ENCODE peak calls at places on chromosomes 16 and 17, in nine cellular contexts. One of them, this sample, is unnamed.

GRCh38 chr16:87153326-87153725 is 163.9 kb downstream of the C16orf95 start:
- DNase-seq in GM23338: no peak
- DNase-seq in SK-N-SH: no peak
- DNase-seq in stomach: no peak
- DNase-seq in GM12892: no peak
- DNase-seq in HCT116: no peak
- DNase-seq in HL-60: no peak
- DNase-seq in breast epithelium: no peak
- DNase-seq in sigmoid colon: peak
- DNase-seq in this sample: no peak

GRCh38 chr17:46977348-46977747 is 1.7 kb downstream of the RPRML start:
- DNase-seq in GM12892: no peak
- DNase-seq in SK-N-SH: peak
- DNase-seq in HL-60: no peak
- DNase-seq in sigmoid colon: no peak
- DNase-seq in breast epithelium: no peak
- DNase-seq in HCT116: no peak
- DNase-seq in GM23338: peak
- DNase-seq in stomach: peak
- DNase-seq in this sample: no peak

GRCh38 chr17:66995944-66996343 is 31.4 kb downstream of the CACNG4 start:
- DNase-seq in GM12892: no peak
- DNase-seq in SK-N-SH: no peak
- DNase-seq in sigmoid colon: no peak
- DNase-seq in stomach: no peak
- DNase-seq in GM23338: no peak
- DNase-seq in breast epithelium: no peak
- DNase-seq in HL-60: no peak
- DNase-seq in HCT116: no peak
- DNase-seq in this sample: no peak

GRCh38 chr17:82235056-82235774 is 6.4 kb downstream of the SLC16A3 start:
- DNase-seq in breast epithelium: no peak
- DNase-seq in SK-N-SH: no peak
- DNase-seq in stomach: no peak
- DNase-seq in HL-60: no peak
- DNase-seq in GM12892: no peak
- DNase-seq in GM23338: no peak
- DNase-seq in sigmoid colon: peak
- DNase-seq in HCT116: no peak
- DNase-seq in this sample: no peak

GRCh38 chr17:81460856-81461460 is 51.6 kb downstream of the ACTG1 start:
- DNase-seq in HCT116: no peak
- DNase-seq in breast epithelium: no peak
- DNase-seq in GM23338: no peak
- DNase-seq in stomach: peak
- DNase-seq in HL-60: peak
- DNase-seq in SK-N-SH: no peak
- DNase-seq in sigmoid colon: no peak
- DNase-seq in GM12892: no peak
- DNase-seq in this sample: no peak

GRCh38 chr17:499836-500543 is 147.4 kb upstream of the RPH3AL start:
- DNase-seq in HCT116: no peak
- DNase-seq in SK-N-SH: no peak
- DNase-seq in GM23338: peak
- DNase-seq in GM12892: no peak
- DNase-seq in stomach: peak
- DNase-seq in HL-60: no peak
- DNase-seq in sigmoid colon: no peak
- DNase-seq in breast epithelium: no peak
- DNase-seq in this sample: no peak

GRCh38 chr17:58318065-58318481 is 10.5 kb downstream of the TSPOAP1 start:
- DNase-seq in GM12892: peak
- DNase-seq in HCT116: no peak
- DNase-seq in stomach: no peak
- DNase-seq in SK-N-SH: no peak
- DNase-seq in sigmoid colon: peak
- DNase-seq in HL-60: no peak
- DNase-seq in GM23338: no peak
- DNase-seq in breast epithelium: peak
- DNase-seq in this sample: no peak

GRCh38 chr17:18960241-18960665 is 8.3 kb downstream of the SLC5A10 start:
- DNase-seq in sigmoid colon: no peak
- DNase-seq in breast epithelium: no peak
- DNase-seq in SK-N-SH: peak
- DNase-seq in HCT116: no peak
- DNase-seq in GM23338: no peak
- DNase-seq in stomach: no peak
- DNase-seq in HL-60: no peak
- DNase-seq in GM12892: peak
- DNase-seq in this sample: no peak

GRCh38 chr17:45387739-45388138 is 44.9 kb downstream of the ARHGAP27 start:
- DNase-seq in HL-60: no peak
- DNase-seq in HCT116: no peak
- DNase-seq in breast epithelium: no peak
- DNase-seq in stomach: no peak
- DNase-seq in sigmoid colon: no peak
- DNase-seq in GM23338: no peak
- DNase-seq in GM12892: no peak
- DNase-seq in SK-N-SH: no peak
- DNase-seq in this sample: no peak

GRCh38 chr16:85969159-85969558 is 70.2 kb downstream of the IRF8 start:
- DNase-seq in stomach: no peak
- DNase-seq in HL-60: no peak
- DNase-seq in SK-N-SH: no peak
- DNase-seq in GM23338: no peak
- DNase-seq in sigmoid colon: no peak
- DNase-seq in HCT116: no peak
- DNase-seq in GM12892: no peak
- DNase-seq in breast epithelium: no peak
- DNase-seq in this sample: no peak

GRCh38 chr16:84758627-84759026 is 58.8 kb downstream of the USP10 start:
- DNase-seq in breast epithelium: no peak
- DNase-seq in GM23338: no peak
- DNase-seq in sigmoid colon: peak
- DNase-seq in GM12892: no peak
- DNase-seq in HCT116: no peak
- DNase-seq in HL-60: no peak
- DNase-seq in stomach: no peak
- DNase-seq in SK-N-SH: no peak
- DNase-seq in this sample: no peak

GRCh38 chr17:61496174-61496956 is 44.1 kb downstream of the TBX4 start:
- DNase-seq in sigmoid colon: no peak
- DNase-seq in GM23338: no peak
- DNase-seq in GM12892: no peak
- DNase-seq in HCT116: no peak
- DNase-seq in breast epithelium: no peak
- DNase-seq in stomach: no peak
- DNase-seq in HL-60: no peak
- DNase-seq in SK-N-SH: no peak
- DNase-seq in this sample: no peak

GRCh38 chr17:42675984-42676423 is 790 bp downstream of the PLEKHH3 start:
- DNase-seq in GM12892: no peak
- DNase-seq in SK-N-SH: peak
- DNase-seq in stomach: peak
- DNase-seq in sigmoid colon: peak
- DNase-seq in HCT116: no peak
- DNase-seq in GM23338: peak
- DNase-seq in HL-60: no peak
- DNase-seq in breast epithelium: peak
- DNase-seq in this sample: peak

GRCh38 chr17:17313350-17313991 is 10.3 kb downstream of the NT5M start:
- DNase-seq in GM23338: peak
- DNase-seq in HL-60: no peak
- DNase-seq in SK-N-SH: peak
- DNase-seq in GM12892: peak
- DNase-seq in sigmoid colon: peak
- DNase-seq in breast epithelium: no peak
- DNase-seq in HCT116: peak
- DNase-seq in stomach: peak
- DNase-seq in this sample: peak

GRCh38 chr16:17657037-17657436 is 186.3 kb upstream of the XYLT1 start:
- DNase-seq in GM12892: no peak
- DNase-seq in HL-60: no peak
- DNase-seq in HCT116: no peak
- DNase-seq in stomach: no peak
- DNase-seq in sigmoid colon: no peak
- DNase-seq in GM23338: peak
- DNase-seq in SK-N-SH: no peak
- DNase-seq in breast epithelium: no peak
- DNase-seq in this sample: no peak

GRCh38 chr17:38667099-38667786 is 7.5 kb downstream of the EPOP start:
- DNase-seq in GM12892: peak
- DNase-seq in HCT116: peak
- DNase-seq in SK-N-SH: peak
- DNase-seq in sigmoid colon: peak
- DNase-seq in GM23338: peak
- DNase-seq in HL-60: no peak
- DNase-seq in stomach: peak
- DNase-seq in breast epithelium: no peak
- DNase-seq in this sample: peak

GRCh38 chr17:10262451-10262850 is 64.0 kb upstream of the GAS7 start:
- DNase-seq in SK-N-SH: no peak
- DNase-seq in sigmoid colon: no peak
- DNase-seq in HL-60: no peak
- DNase-seq in stomach: no peak
- DNase-seq in breast epithelium: no peak
- DNase-seq in GM12892: no peak
- DNase-seq in HCT116: no peak
- DNase-seq in GM23338: no peak
- DNase-seq in this sample: no peak
- TF ChIP-seq POLR2AphosphoS5 in SK-N-SH: no peak
- TF ChIP-seq POLR2AphosphoS5 in sigmoid colon: no peak
- TF ChIP-seq POLR2AphosphoS5 in HL-60: no peak
- TF ChIP-seq POLR2AphosphoS5 in stomach: no peak
- TF ChIP-seq POLR2AphosphoS5 in breast epithelium: no peak
- TF ChIP-seq POLR2AphosphoS5 in GM12892: no peak
- TF ChIP-seq POLR2AphosphoS5 in HCT116: no peak
- TF ChIP-seq POLR2AphosphoS5 in GM23338: no peak
- TF ChIP-seq POLR2AphosphoS5 in this sample: no peak

GRCh38 chr16:2473425-2473926 is 1.5 kb upstream of the TBC1D24 start:
- DNase-seq in GM23338: peak
- DNase-seq in SK-N-SH: peak
- DNase-seq in HCT116: no peak
- DNase-seq in sigmoid colon: no peak
- DNase-seq in stomach: no peak
- DNase-seq in HL-60: peak
- DNase-seq in breast epithelium: no peak
- DNase-seq in GM12892: no peak
- DNase-seq in this sample: no peak

GRCh38 chr16:2471016-2471652 is at the start of gene NTN3:
- DNase-seq in HCT116: no peak
- DNase-seq in breast epithelium: no peak
- DNase-seq in HL-60: no peak
- DNase-seq in stomach: no peak
- DNase-seq in SK-N-SH: peak
- DNase-seq in GM23338: peak
- DNase-seq in sigmoid colon: no peak
- DNase-seq in GM12892: no peak
- DNase-seq in this sample: no peak

GRCh38 chr16:2472885-2473284 is 1.8 kb downstream of the NTN3 start:
- DNase-seq in GM23338: no peak
- DNase-seq in GM12892: no peak
- DNase-seq in sigmoid colon: no peak
- DNase-seq in HL-60: no peak
- DNase-seq in stomach: no peak
- DNase-seq in breast epithelium: no peak
- DNase-seq in HCT116: no peak
- DNase-seq in SK-N-SH: no peak
- DNase-seq in this sample: no peak

GRCh38 chr16:2471653-2472487 is 773 bp downstream of the NTN3 start:
- DNase-seq in stomach: no peak
- DNase-seq in GM12892: no peak
- DNase-seq in SK-N-SH: peak
- DNase-seq in sigmoid colon: no peak
- DNase-seq in HCT116: no peak
- DNase-seq in HL-60: no peak
- DNase-seq in GM23338: peak
- DNase-seq in breast epithelium: no peak
- DNase-seq in this sample: no peak

DNA sequence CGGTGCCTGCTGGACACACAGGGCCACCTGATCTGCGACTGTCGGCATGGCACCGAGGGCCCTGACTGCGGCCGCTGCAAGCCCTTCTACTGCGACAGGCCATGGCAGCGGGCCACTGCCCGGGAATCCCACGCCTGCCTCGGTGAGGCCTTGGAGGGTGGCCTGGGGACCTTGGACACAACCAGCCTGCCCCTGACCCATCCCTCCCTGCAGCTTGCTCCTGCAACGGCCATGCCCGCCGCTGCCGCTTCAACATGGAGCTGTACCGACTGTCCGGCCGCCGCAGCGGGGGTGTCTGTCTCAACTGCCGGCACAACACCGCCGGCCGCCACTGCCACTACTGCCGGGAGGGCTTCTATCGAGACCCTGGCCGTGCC is 1.4 kb downstream of the NTN3 start:
- DNase-seq in breast epithelium: no peak
- DNase-seq in stomach: no peak
- DNase-seq in HCT116: no peak
- DNase-seq in HL-60: no peak
- DNase-seq in GM23338: no peak
- DNase-seq in SK-N-SH: no peak
- DNase-seq in sigmoid colon: no peak
- DNase-seq in GM12892: no peak
- DNase-seq in this sample: no peak
- TF ChIP-seq POLR2AphosphoS5 in breast epithelium: no peak
- TF ChIP-seq POLR2AphosphoS5 in stomach: no peak
- TF ChIP-seq POLR2AphosphoS5 in HCT116: no peak
- TF ChIP-seq POLR2AphosphoS5 in HL-60: no peak
- TF ChIP-seq POLR2AphosphoS5 in GM23338: no peak
- TF ChIP-seq POLR2AphosphoS5 in SK-N-SH: no peak
- TF ChIP-seq POLR2AphosphoS5 in sigmoid colon: no peak
- TF ChIP-seq POLR2AphosphoS5 in GM12892: no peak
- TF ChIP-seq POLR2AphosphoS5 in this sample: no peak

DNA sequence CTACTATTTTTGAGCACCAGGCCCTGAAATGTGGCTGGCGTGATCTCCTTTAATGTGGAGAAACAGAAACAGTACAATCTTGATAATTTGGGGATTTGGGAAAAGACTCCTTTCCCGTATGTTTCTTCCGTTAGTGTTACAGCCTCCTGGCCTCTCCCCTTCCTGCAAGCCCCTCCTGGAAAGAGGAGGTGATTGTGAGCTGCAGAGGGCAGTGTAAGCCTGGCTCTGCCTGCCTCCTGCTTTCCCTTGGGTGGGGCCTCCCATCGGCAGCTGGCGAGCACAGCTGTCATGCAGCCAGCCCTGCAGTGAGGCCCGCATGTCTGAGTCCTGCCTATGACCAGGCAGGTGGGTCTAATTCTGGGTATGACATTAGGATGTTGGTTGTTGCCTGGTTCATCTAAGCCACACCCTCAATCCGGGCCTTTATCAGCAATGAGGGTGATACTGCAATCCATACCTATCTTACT is 48.7 kb upstream of the WSB1 start:
- DNase-seq in GM23338: peak
- DNase-seq in sigmoid colon: peak
- DNase-seq in SK-N-SH: peak
- DNase-seq in breast epithelium: peak
- DNase-seq in HCT116: peak
- DNase-seq in HL-60: peak
- DNase-seq in stomach: peak
- DNase-seq in GM12892: peak
- DNase-seq in this sample: peak
- TF ChIP-seq POLR2AphosphoS5 in GM23338: no peak
- TF ChIP-seq POLR2AphosphoS5 in sigmoid colon: no peak
- TF ChIP-seq POLR2AphosphoS5 in SK-N-SH: no peak
- TF ChIP-seq POLR2AphosphoS5 in breast epithelium: peak
- TF ChIP-seq POLR2AphosphoS5 in HCT116: peak
- TF ChIP-seq POLR2AphosphoS5 in HL-60: no peak
- TF ChIP-seq POLR2AphosphoS5 in stomach: peak
- TF ChIP-seq POLR2AphosphoS5 in GM12892: no peak
- TF ChIP-seq POLR2AphosphoS5 in this sample: no peak

GRCh38 chr16:31874354-31875111 is 926 bp downstream of the ZNF267 start:
- DNase-seq in SK-N-SH: peak
- DNase-seq in GM12892: no peak
- DNase-seq in sigmoid colon: no peak
- DNase-seq in HL-60: no peak
- DNase-seq in breast epithelium: no peak
- DNase-seq in HCT116: no peak
- DNase-seq in stomach: no peak
- DNase-seq in GM23338: no peak
- DNase-seq in this sample: no peak
- TF ChIP-seq POLR2AphosphoS5 in SK-N-SH: no peak
- TF ChIP-seq POLR2AphosphoS5 in GM12892: no peak
- TF ChIP-seq POLR2AphosphoS5 in sigmoid colon: no peak
- TF ChIP-seq POLR2AphosphoS5 in HL-60: no peak
- TF ChIP-seq POLR2AphosphoS5 in breast epithelium: no peak
- TF ChIP-seq POLR2AphosphoS5 in HCT116: no peak
- TF ChIP-seq POLR2AphosphoS5 in stomach: no peak
- TF ChIP-seq POLR2AphosphoS5 in GM23338: no peak
- TF ChIP-seq POLR2AphosphoS5 in this sample: no peak

This sample was measured in prostate gland.